ENCODE peak calls at places on chromosome 14, in four cellular contexts. One of them, this sample, is unnamed.

GRCh38 chr14:23729720-23730387 is 93.7 kb downstream of the DHRS2 start:
- DNase-seq in T-helper 1 cell: no peak
- DNase-seq in chondrocyte: no peak
- DNase-seq in T-helper 9 cell: no peak
- DNase-seq in this sample: no peak

GRCh38 chr14:74290415-74290814 is 12.3 kb downstream of the ABCD4 start:
- DNase-seq in chondrocyte: no peak
- DNase-seq in T-helper 9 cell: no peak
- DNase-seq in T-helper 1 cell: no peak
- DNase-seq in this sample: peak

GRCh38 chr14:53368714-53369191 is 215.6 kb upstream of the DDHD1 start:
- DNase-seq in T-helper 9 cell: no peak
- DNase-seq in T-helper 1 cell: no peak
- DNase-seq in chondrocyte: no peak
- DNase-seq in this sample: no peak

GRCh38 chr14:68563256-68564131 is 229.4 kb downstream of the ZFP36L1 start:
- DNase-seq in T-helper 9 cell: no peak
- DNase-seq in T-helper 1 cell: no peak
- DNase-seq in chondrocyte: no peak
- DNase-seq in this sample: no peak

GRCh38 chr14:85536835-85537195 is 6.9 kb downstream of the FLRT2 start:
- DNase-seq in chondrocyte: no peak
- DNase-seq in T-helper 9 cell: no peak
- DNase-seq in T-helper 1 cell: no peak
- DNase-seq in this sample: no peak

GRCh38 chr14:55005071-55005470 is 21.8 kb downstream of the WDHD1 start:
- DNase-seq in T-helper 1 cell: no peak
- DNase-seq in chondrocyte: no peak
- DNase-seq in T-helper 9 cell: no peak
- DNase-seq in this sample: no peak

GRCh38 chr14:25833341-25834121 is 764.3 kb downstream of the NOVA1 start:
- DNase-seq in chondrocyte: no peak
- DNase-seq in T-helper 1 cell: no peak
- DNase-seq in T-helper 9 cell: no peak
- DNase-seq in this sample: peak

GRCh38 chr14:43894534-43894933 is 612.5 kb downstream of the FSCB start:
- DNase-seq in T-helper 1 cell: no peak
- DNase-seq in T-helper 9 cell: no peak
- DNase-seq in chondrocyte: no peak
- DNase-seq in this sample: no peak

GRCh38 chr14:94334837-94335236 is 11.7 kb upstream of the SERPINA6 start:
- DNase-seq in chondrocyte: no peak
- DNase-seq in T-helper 9 cell: no peak
- DNase-seq in T-helper 1 cell: no peak
- DNase-seq in this sample: no peak

This sample was measured in DND-41.